ENCODE peak calls at places on chromosomes 16 and 17, in four cellular contexts. One of them, this sample, is unnamed.

GRCh38 chr16:4623593-4623992 is 1.0 kb upstream of the MGRN1 start:
- DNase-seq in mesendoderm: no peak
- DNase-seq in effector memory CD4-positive, alpha-beta T cell: no peak
- DNase-seq in NCI-H1436 treated with DMSO at 0.1 percent for 48 hours: no peak
- DNase-seq in this sample: no peak

GRCh38 chr16:3718019-3718391 is 681 bp upstream of the TRAP1 start:
- DNase-seq in mesendoderm: no peak
- DNase-seq in effector memory CD4-positive, alpha-beta T cell: no peak
- DNase-seq in NCI-H1436 treated with DMSO at 0.1 percent for 48 hours: no peak
- DNase-seq in this sample: no peak

GRCh38 chr17:33871720-33872535 is 383.2 kb upstream of the CCL2 start:
- DNase-seq in mesendoderm: peak
- DNase-seq in effector memory CD4-positive, alpha-beta T cell: no peak
- DNase-seq in NCI-H1436 treated with DMSO at 0.1 percent for 48 hours: no peak
- DNase-seq in this sample: no peak

GRCh38 chr17:80773243-80773991 is 218.2 kb upstream of the CHMP6 start:
- DNase-seq in mesendoderm: peak
- DNase-seq in effector memory CD4-positive, alpha-beta T cell: no peak
- DNase-seq in NCI-H1436 treated with DMSO at 0.1 percent for 48 hours: no peak
- DNase-seq in this sample: no peak

GRCh38 chr16:8720967-8721692 is 46.7 kb downstream of the ABAT start:
- DNase-seq in mesendoderm: no peak
- DNase-seq in effector memory CD4-positive, alpha-beta T cell: no peak
- DNase-seq in NCI-H1436 treated with DMSO at 0.1 percent for 48 hours: no peak
- DNase-seq in this sample: no peak

GRCh38 chr17:7021993-7022778 is 664 bp upstream of the BCL6B start:
- DNase-seq in mesendoderm: peak
- DNase-seq in effector memory CD4-positive, alpha-beta T cell: peak
- DNase-seq in NCI-H1436 treated with DMSO at 0.1 percent for 48 hours: no peak
- DNase-seq in this sample: peak

GRCh38 chr17:57451126-57451690 is 194.9 kb downstream of the MSI2 start:
- DNase-seq in mesendoderm: no peak
- DNase-seq in effector memory CD4-positive, alpha-beta T cell: no peak
- DNase-seq in NCI-H1436 treated with DMSO at 0.1 percent for 48 hours: no peak
- DNase-seq in this sample: no peak

GRCh38 chr17:52106638-52107261 is 51.8 kb downstream of the CA10 start:
- DNase-seq in mesendoderm: peak
- DNase-seq in effector memory CD4-positive, alpha-beta T cell: peak
- DNase-seq in NCI-H1436 treated with DMSO at 0.1 percent for 48 hours: no peak
- DNase-seq in this sample: no peak

GRCh38 chr17:67474081-67474661 is 97.1 kb downstream of the PITPNC1 start:
- DNase-seq in mesendoderm: peak
- DNase-seq in effector memory CD4-positive, alpha-beta T cell: no peak
- DNase-seq in NCI-H1436 treated with DMSO at 0.1 percent for 48 hours: no peak
- DNase-seq in this sample: no peak

GRCh38 chr17:76255801-76256429 is 9.2 kb upstream of the UBALD2 start:
- DNase-seq in mesendoderm: no peak
- DNase-seq in effector memory CD4-positive, alpha-beta T cell: no peak
- DNase-seq in NCI-H1436 treated with DMSO at 0.1 percent for 48 hours: no peak
- DNase-seq in this sample: no peak

GRCh38 chr16:55242667-55243066 is 81.3 kb upstream of the IRX6 start:
- DNase-seq in mesendoderm: peak
- DNase-seq in effector memory CD4-positive, alpha-beta T cell: no peak
- DNase-seq in NCI-H1436 treated with DMSO at 0.1 percent for 48 hours: no peak
- DNase-seq in this sample: no peak

GRCh38 chr16:21159281-21159951 is 942 bp downstream of the LDAF1 start:
- DNase-seq in mesendoderm: peak
- DNase-seq in effector memory CD4-positive, alpha-beta T cell: no peak
- DNase-seq in NCI-H1436 treated with DMSO at 0.1 percent for 48 hours: no peak
- DNase-seq in this sample: peak

GRCh38 chr17:74419862-74420492 is 11.9 kb upstream of the GPRC5C start:
- DNase-seq in mesendoderm: no peak
- DNase-seq in effector memory CD4-positive, alpha-beta T cell: no peak
- DNase-seq in NCI-H1436 treated with DMSO at 0.1 percent for 48 hours: no peak
- DNase-seq in this sample: no peak

GRCh38 chr16:48526058-48526957 is 83.7 kb downstream of the N4BP1 start:
- DNase-seq in mesendoderm: peak
- DNase-seq in effector memory CD4-positive, alpha-beta T cell: no peak
- DNase-seq in NCI-H1436 treated with DMSO at 0.1 percent for 48 hours: no peak
- DNase-seq in this sample: no peak

GRCh38 chr16:23863511-23864422 is 28.0 kb downstream of the PRKCB start:
- DNase-seq in mesendoderm: no peak
- DNase-seq in effector memory CD4-positive, alpha-beta T cell: peak
- DNase-seq in NCI-H1436 treated with DMSO at 0.1 percent for 48 hours: no peak
- DNase-seq in this sample: no peak

GRCh38 chr17:68942389-68942788 is 12.8 kb downstream of the ABCA8 start:
- DNase-seq in mesendoderm: no peak
- DNase-seq in effector memory CD4-positive, alpha-beta T cell: no peak
- DNase-seq in NCI-H1436 treated with DMSO at 0.1 percent for 48 hours: no peak
- DNase-seq in this sample: no peak

GRCh38 chr17:17847726-17848125 is 10.9 kb upstream of the SREBF1 start:
- DNase-seq in mesendoderm: no peak
- DNase-seq in effector memory CD4-positive, alpha-beta T cell: no peak
- DNase-seq in NCI-H1436 treated with DMSO at 0.1 percent for 48 hours: no peak
- DNase-seq in this sample: no peak

GRCh38 chr17:16247589-16247984 is 30.6 kb downstream of the PIGL start:
- DNase-seq in mesendoderm: no peak
- DNase-seq in effector memory CD4-positive, alpha-beta T cell: no peak
- DNase-seq in NCI-H1436 treated with DMSO at 0.1 percent for 48 hours: no peak
- DNase-seq in this sample: no peak

GRCh38 chr17:40538019-40538935 is 27.0 kb downstream of the CCR7 start:
- DNase-seq in mesendoderm: no peak
- DNase-seq in effector memory CD4-positive, alpha-beta T cell: no peak
- DNase-seq in NCI-H1436 treated with DMSO at 0.1 percent for 48 hours: no peak
- DNase-seq in this sample: no peak

GRCh38 chr16:47727131-47727530 is 266.0 kb downstream of the PHKB start:
- DNase-seq in mesendoderm: no peak
- DNase-seq in effector memory CD4-positive, alpha-beta T cell: no peak
- DNase-seq in NCI-H1436 treated with DMSO at 0.1 percent for 48 hours: no peak
- DNase-seq in this sample: no peak

GRCh38 chr16:65244811-65245210 is 122.9 kb upstream of the CDH11 start:
- DNase-seq in mesendoderm: no peak
- DNase-seq in effector memory CD4-positive, alpha-beta T cell: no peak
- DNase-seq in NCI-H1436 treated with DMSO at 0.1 percent for 48 hours: no peak
- DNase-seq in this sample: no peak

This sample was measured in activated T-helper 9 cell treated with anti-CD3 and anti-CD28 coated beads, Interleukin-2, amount 50 U/mL, for 16 hours.